ENCODE peak calls at places on chromosomes 7 and 10, in seven cellular contexts. Z, C, W, G, E, A and H are unnamed samples.

GRCh38 chr10:60964257-60965235 is 20.6 kb upstream of the RHOBTB1 start:
- DNase-seq in Z (peak), C (peak), W (peak), G (peak), E (peak), A (peak), H (peak)

GRCh38 chr7:22723642-22724041 is 3.4 kb upstream of the IL6 start:
- DNase-seq in Z (no peak), C (no peak), W (no peak), G (no peak), E (no peak), A (peak), H (no peak)

GRCh38 chr10:72762042-72762441 is 70.1 kb downstream of the MCU start:
- DNase-seq in Z (no peak), C (no peak), W (no peak), G (no peak), E (peak), A (no peak), H (no peak)

GRCh38 chr7:152760384-152761115 is 998 bp downstream of the ACTR3B start:
- DNase-seq in Z (no peak), C (no peak), W (peak), G (no peak), E (peak), A (peak), H (no peak)

GRCh38 chr7:29892231-29892630 is 85.9 kb downstream of the WIPF3 start:
- DNase-seq in Z (no peak), C (no peak), W (peak), G (no peak), E (no peak), A (no peak), H (peak)

GRCh38 chr7:75842836-75843446 is 29.3 kb upstream of the CCL24 start:
- DNase-seq in Z (no peak), C (peak), W (peak), G (peak), E (peak), A (peak), H (peak)

GRCh38 chr10:67520924-67521520 is 175.0 kb downstream of the CTNNA3 start:
- DNase-seq in Z (peak), C (peak), W (peak), G (no peak), E (peak), A (peak), H (peak)

GRCh38 chr7:16345979-16346958 is 75.1 kb downstream of the CRPPA start:
- DNase-seq in Z (no peak), C (no peak), W (no peak), G (no peak), E (peak), A (peak), H (peak)

GRCh38 chr7:105044449-105045081 is 30.6 kb downstream of the KMT2E start:
- DNase-seq in Z (no peak), C (no peak), W (peak), G (no peak), E (no peak), A (no peak), H (peak)

GRCh38 chr10:132571565-132572544 is 34.3 kb downstream of the INPP5A start:
- DNase-seq in Z (no peak), C (peak), W (peak), G (peak), E (peak), A (peak), H (peak)

GRCh38 chr7:142908921-142909870 is 23.7 kb upstream of the TRPV6 start:
- DNase-seq in Z (peak), C (peak), W (peak), G (no peak), E (no peak), A (peak), H (peak)

GRCh38 chr7:69871213-69871885 is 273.1 kb downstream of the AUTS2 start:
- DNase-seq in Z (no peak), C (no peak), W (no peak), G (no peak), E (peak), A (peak), H (no peak)

GRCh38 chr10:79159785-79160184 is 91.0 kb downstream of the ZMIZ1 start:
- DNase-seq in Z (no peak), C (no peak), W (no peak), G (no peak), E (peak), A (peak), H (no peak)

GRCh38 chr7:92391071-92391470 is 56.2 kb upstream of the GATAD1 start:
- DNase-seq in Z (no peak), C (no peak), W (no peak), G (no peak), E (no peak), A (no peak), H (no peak)